ENCODE peak calls at places on chromosomes 16 and 17, in seven cellular contexts. F, R, C, Q, H, X and Z are unnamed samples.

GRCh38 chr17:17684901-17685774 is 3.9 kb downstream of the RAI1 start:
- DNase-seq in F (no peak), R (no peak), C (no peak), Q (peak), H (no peak), X (no peak), Z (peak)

GRCh38 chr16:9050102-9050830 is 41.2 kb upstream of the HAPSTR1 start:
- DNase-seq in F (no peak), R (no peak), C (no peak), Q (peak), H (peak), X (peak), Z (no peak)

GRCh38 chr16:21097151-21097550 is 53.5 kb downstream of the DNAH3 start:
- DNase-seq in F (no peak), R (no peak), C (no peak), Q (peak), H (no peak), X (no peak), Z (peak)

GRCh38 chr16:21244798-21245197 is 11.3 kb downstream of the ANKS4B start:
- DNase-seq in F (no peak), R (no peak), C (no peak), Q (no peak), H (peak), X (no peak), Z (peak)

GRCh38 chr16:1097800-1098199 is 1.8 kb upstream of the C1QTNF8 start:
- DNase-seq in F (no peak), R (no peak), C (peak), Q (no peak), H (no peak), X (no peak), Z (no peak)

GRCh38 chr16:53456625-53457024 is 22.4 kb downstream of the RBL2 start:
- DNase-seq in F (no peak), R (no peak), C (no peak), Q (no peak), H (no peak), X (no peak), Z (no peak)

GRCh38 chr17:74380086-74380958 is 13.0 kb downstream of the GPR142 start:
- DNase-seq in F (no peak), R (no peak), C (no peak), Q (no peak), H (peak), X (no peak), Z (no peak)

GRCh38 chr16:67504190-67505021 is 21.1 kb upstream of the AGRP start:
- DNase-seq in F (no peak), R (no peak), C (no peak), Q (peak), H (no peak), X (no peak), Z (peak)

GRCh38 chr17:64411999-64412771 is 21.5 kb upstream of the PECAM1 start:
- DNase-seq in F (no peak), R (no peak), C (peak), Q (peak), H (peak), X (peak), Z (peak)

GRCh38 chr17:31674717-31675349 is 184.2 kb downstream of the COPRS start:
- DNase-seq in F (no peak), R (peak), C (no peak), Q (peak), H (no peak), X (no peak), Z (peak)

GRCh38 chr16:27315333-27316037 is 1.7 kb downstream of the IL4R start:
- DNase-seq in F (no peak), R (no peak), C (peak), Q (peak), H (peak), X (peak), Z (peak)

DNA sequence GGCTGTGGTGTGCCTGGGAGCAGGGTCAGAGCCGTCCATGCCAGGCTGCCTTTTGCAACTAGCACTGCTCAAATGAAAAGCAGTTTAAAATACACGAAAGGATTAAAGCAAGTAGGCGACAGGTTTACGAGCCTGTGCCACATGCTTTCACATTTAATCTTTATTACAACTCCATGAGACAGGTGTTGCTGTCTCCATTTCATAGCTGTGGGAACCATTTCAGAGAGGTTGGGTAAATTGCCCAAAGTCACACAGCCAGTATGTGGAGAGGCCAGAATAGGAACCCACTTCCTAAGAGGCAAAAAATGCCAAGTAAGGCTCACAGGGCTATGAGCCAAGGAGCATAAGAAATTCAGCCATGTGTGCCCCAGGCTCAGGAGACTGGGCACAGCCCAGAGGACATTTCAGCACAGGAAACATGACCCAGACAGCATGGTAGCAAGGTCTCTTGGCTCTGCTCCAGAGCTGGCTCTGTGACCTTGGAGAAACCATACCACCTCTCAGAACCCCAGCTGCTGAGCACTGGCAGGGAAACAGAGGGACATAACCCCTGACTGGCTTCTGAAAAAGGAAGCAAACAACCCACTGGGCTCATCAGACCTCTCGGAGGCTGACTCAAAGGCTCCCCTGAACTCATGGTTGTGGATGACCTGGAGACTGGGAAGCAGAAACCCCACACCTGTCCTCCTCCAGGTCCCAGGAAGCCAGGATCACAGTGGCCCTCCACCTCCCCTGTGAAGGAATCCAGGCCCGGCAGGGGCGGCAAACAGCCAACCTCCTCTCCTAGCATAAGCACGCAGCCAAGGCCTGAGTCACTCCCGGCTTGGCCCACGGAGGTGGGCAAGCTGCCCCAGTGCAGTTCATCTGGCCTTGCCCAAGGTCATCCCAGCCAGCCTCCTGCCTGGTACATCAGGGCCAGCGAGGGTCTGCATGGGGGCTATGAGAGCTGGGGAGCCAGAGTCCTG is 40.3 kb upstream of the MRPS23 start:
- DNase-seq in F (no peak), R (no peak), C (peak), Q (peak), H (no peak), X (no peak), Z (peak)
- TF ChIP-seq CTCF in F (peak), R (no peak), C (peak), Q (no peak), H (no peak), X (peak), Z (peak)

DNA sequence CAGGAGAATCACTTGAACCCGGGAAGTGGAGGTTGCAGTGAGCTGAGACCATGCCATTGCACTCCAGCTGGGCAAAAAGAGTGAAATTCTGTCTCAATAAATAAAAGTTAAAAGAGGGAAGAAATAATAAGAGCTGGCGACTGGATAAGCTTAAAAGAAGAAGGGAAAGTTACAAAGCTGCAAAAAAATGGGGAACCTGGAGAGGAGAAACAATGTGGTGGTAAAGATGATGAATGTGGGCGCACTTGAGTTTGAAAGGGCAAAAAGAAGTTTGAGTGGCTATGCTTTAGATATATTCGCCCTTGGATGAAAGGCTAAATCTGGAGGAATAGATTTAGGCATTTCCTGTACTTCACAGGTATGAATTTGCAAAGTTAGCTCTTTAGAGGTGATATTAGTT is 53.1 kb upstream of the YPEL2 start:
- DNase-seq in F (no peak), R (no peak), C (no peak), Q (no peak), H (no peak), X (no peak), Z (no peak)
- H3K4me3 ChIP-seq in F (no peak), R (no peak), C (no peak), Q (no peak), H (no peak), X (no peak), Z (no peak)

GRCh38 chr17:20896153-20896649 is 146.6 kb downstream of the USP22 start:
- DNase-seq in F (no peak), R (no peak), C (no peak), Q (no peak), H (no peak), X (no peak), Z (peak)
- TF ChIP-seq CTCF in F (no peak), R (peak), C (no peak), Q (no peak), H (peak), X (peak), Z (peak)

DNA sequence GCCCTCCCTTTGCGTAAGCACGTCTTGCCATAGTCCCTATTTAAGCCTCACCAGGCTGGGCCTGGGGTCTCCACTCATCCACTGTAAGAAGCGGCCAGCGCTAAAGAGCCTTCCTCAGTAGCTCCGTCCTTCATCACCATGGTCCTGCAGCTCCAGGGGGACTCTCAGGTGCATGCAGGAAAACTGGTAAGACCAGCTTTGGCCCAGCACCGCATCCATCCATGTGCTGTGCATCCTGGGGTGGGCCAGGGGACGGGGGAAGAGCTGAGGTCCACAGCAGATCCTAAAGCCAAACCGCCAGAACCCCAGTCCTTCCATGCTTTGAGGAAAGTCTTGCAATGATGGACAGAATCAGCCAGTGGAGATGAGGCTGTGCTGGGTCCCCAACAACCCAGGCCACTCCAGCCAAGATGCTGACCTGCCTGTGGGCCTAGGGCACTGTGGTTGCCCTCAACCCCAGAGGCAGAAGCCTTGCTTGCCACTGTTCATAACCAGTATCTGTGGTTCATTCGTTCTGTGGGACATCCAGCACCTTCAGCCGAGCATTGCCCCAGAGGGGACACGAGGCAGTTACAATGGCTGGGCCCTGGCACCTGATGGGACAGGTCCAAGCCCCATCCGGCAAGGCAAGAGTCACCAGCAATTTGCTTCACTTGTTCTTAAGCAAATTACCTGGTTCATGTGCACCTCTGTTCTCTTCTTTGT is 44.4 kb downstream of the RBFOX3 start:
- DNase-seq in F (no peak), R (no peak), C (no peak), Q (no peak), H (no peak), X (no peak), Z (no peak)
- H3K4me3 ChIP-seq in F (no peak), R (no peak), C (no peak), Q (no peak), H (no peak), X (no peak), Z (no peak)

DNA sequence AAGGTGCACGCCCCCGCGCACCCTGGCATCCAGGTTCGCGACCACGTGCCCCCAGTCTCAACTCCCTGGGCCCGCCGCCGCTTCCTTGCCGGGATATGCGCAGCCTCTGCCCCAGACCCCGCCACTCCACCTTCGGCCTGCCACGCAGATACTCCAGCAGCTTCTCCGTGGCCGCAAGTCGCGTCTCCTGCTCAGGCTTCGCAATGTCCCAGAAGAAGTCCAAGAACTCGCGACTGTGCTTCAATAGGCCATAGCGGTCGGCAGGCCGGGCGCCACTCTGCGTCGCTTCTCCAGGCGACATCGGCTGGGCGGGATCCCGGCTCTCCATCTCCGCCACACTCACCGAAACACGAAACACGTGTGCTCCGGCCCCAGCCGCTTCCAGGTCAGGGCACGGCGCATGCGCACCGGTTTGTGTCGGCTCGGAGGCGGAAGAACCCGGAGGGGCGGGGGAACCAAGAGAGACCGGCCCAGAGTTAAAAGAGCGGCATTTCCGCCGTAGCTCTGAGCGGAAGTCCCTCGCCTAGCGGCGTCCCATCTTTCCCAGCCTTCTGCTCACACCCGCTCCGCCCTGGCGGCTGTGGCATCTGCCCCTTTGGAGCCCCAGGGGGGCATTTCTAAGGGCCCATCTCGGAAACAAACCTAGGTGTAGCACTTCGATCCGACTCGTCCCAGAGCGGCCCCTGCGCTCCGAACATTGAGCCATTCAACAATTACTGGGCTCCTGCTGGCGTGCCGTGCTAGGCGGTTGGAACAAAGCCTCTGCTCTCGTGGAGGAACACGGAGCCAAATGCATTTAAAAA is at the start of gene MYBBP1A:
- DNase-seq in F (peak), R (peak), C (peak), Q (peak), H (peak), X (peak), Z (peak)
- TF ChIP-seq CTCF in F (peak), R (peak), C (peak), Q (peak), H (peak), X (peak), Z (peak)

DNA sequence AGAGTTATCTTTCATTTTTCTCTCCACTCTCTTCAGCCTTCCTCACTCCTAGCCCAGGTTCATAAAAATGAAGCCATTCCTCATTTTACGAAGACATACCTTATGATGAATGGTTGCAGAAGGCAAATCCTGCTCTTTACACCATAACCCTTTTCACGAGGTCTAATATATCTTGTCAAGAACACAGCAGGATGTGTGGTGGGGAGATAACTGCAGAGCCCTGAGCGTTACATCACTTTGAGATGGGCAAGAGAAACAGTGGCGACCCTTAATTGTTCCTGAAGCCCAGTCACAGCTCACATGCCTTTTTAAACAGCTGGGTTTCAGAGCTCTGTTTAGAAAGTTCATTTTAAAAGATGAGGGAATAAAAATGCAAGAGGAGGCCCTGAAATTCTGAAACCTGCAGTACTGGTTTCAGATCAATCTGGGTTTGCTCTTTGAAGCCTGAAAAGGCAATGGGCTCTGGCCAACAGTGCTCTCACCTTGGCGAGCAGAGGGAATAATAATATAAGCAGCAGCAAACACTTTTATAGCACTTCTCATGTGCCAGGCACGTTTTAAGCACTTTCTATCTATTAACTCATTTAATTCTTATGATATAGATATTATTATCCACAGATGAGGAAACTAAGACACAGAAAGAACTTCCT is 2.9 kb downstream of the FAM117A start:
- DNase-seq in F (no peak), R (no peak), C (no peak), Q (no peak), H (no peak), X (no peak), Z (no peak)
- H3K4me3 ChIP-seq in F (no peak), R (no peak), C (no peak), Q (no peak), H (no peak), X (no peak), Z (no peak)